ENCODE peak calls at places on chromosomes 16 and 17, in four cellular contexts. H is substantia nigra, T is adrenal gland, U is mesendoderm. A is an unnamed sample.

GRCh38 chr17:42345396-42346078 is 42.7 kb downstream of the STAT3 start:
- DNase-seq in T (peak), H (no peak), U (no peak), A (no peak)

GRCh38 chr17:36728030-36728991 is 126.9 kb downstream of the MRM1 start:
- DNase-seq in H (no peak), T (no peak), U (peak), A (no peak)

GRCh38 chr16:13883881-13884280 is 36.1 kb upstream of the ERCC4 start:
- DNase-seq in T (no peak), H (no peak), U (no peak), A (no peak)

GRCh38 chr17:41539979-41540701 is 12.0 kb upstream of the KRT19 start:
- DNase-seq in H (no peak), U (no peak), T (no peak), A (no peak)

GRCh38 chr16:67653131-67654068 is 6.7 kb downstream of the ACD start:
- DNase-seq in H (no peak), U (no peak), T (no peak), A (peak)

GRCh38 chr16:52535076-52535475 is 11.9 kb downstream of the TOX3 start:
- DNase-seq in T (no peak), U (no peak), H (no peak), A (no peak)

GRCh38 chr16:83898463-83899271 is at the start of gene MLYCD:
- DNase-seq in T (peak), H (peak), U (peak), A (peak)

GRCh38 chr16:35737076-35737475 is 2277.7 kb downstream of the TP53TG3F start:
- DNase-seq in U (no peak), H (no peak), T (no peak), A (no peak)

GRCh38 chr17:17876959-17877547 is 40.3 kb upstream of the SREBF1 start:
- DNase-seq in H (no peak), T (peak), U (no peak), A (no peak)

GRCh38 chr17:2266045-2266864 is 37.3 kb downstream of the SMG6 start:
- DNase-seq in U (no peak), T (peak), H (no peak), A (no peak)

GRCh38 chr16:57801856-57802634 is at the start of gene KIFC3:
- DNase-seq in H (peak), T (peak), U (peak), A (peak)

GRCh38 chr17:79740413-79740812 is 9.7 kb downstream of the ENPP7 start:
- DNase-seq in H (no peak), T (no peak), U (peak), A (no peak)

GRCh38 chr17:31820691-31821435 is 38.2 kb downstream of the COPRS start:
- DNase-seq in T (no peak), H (no peak), U (no peak), A (no peak)

GRCh38 chr17:57071991-57072944 is 12.8 kb upstream of the AKAP1 start:
- DNase-seq in H (no peak), U (no peak), T (no peak), A (no peak)

GRCh38 chr17:37708008-37708615 is 36.7 kb downstream of the HNF1B start:
- DNase-seq in U (no peak), T (no peak), H (no peak), A (no peak)

GRCh38 chr17:1485311-1485747 is 7.2 kb downstream of the MYO1C start:
- DNase-seq in T (peak), H (no peak), U (peak), A (no peak)

GRCh38 chr16:3479654-3480216 is 15.6 kb downstream of the C16orf90 start:
- DNase-seq in U (no peak), H (no peak), T (no peak), A (no peak)

GRCh38 chr17:80605326-80606066 is 60.9 kb downstream of the RPTOR start:
- DNase-seq in T (peak), U (no peak), H (no peak), A (no peak)

GRCh38 chr16:66961065-66961744 is at the start of gene CES3:
- DNase-seq in H (no peak), T (peak), U (peak), A (peak)

GRCh38 chr17:50110591-50111349 is 15.6 kb downstream of the PDK2 start:
- DNase-seq in H (no peak), T (peak), U (no peak), A (no peak)

GRCh38 chr16:11001611-11002010 is 57.2 kb downstream of the CLEC16A start:
- DNase-seq in U (no peak), T (no peak), H (no peak), A (no peak)

GRCh38 chr17:42577532-42578281 is at the start of gene PSMC3IP:
- DNase-seq in T (peak), H (peak), U (peak), A (peak)

GRCh38 chr16:29312835-29313558 is 93.5 kb downstream of the NPIPB11 start:
- DNase-seq in U (no peak), T (no peak), H (no peak), A (no peak)

GRCh38 chr17:18224428-18225120 is 861 bp upstream of the LLGL1 start:
- DNase-seq in H (no peak), T (no peak), U (peak), A (no peak)

GRCh38 chr17:76568771-76569170 is 16.9 kb downstream of the ST6GALNAC2 start:
- DNase-seq in U (no peak), T (no peak), H (no peak), A (no peak)

GRCh38 chr17:76566613-76566943 is 19.1 kb downstream of the ST6GALNAC2 start:
- DNase-seq in T (no peak), H (no peak), U (peak), A (no peak)

GRCh38 chr17:76567634-76568432 is 17.8 kb downstream of the ST6GALNAC2 start:
- DNase-seq in U (peak), T (peak), H (no peak), A (no peak)

GRCh38 chr17:76566988-76567431 is 18.6 kb downstream of the ST6GALNAC2 start:
- DNase-seq in U (no peak), T (no peak), H (no peak), A (no peak)

DNA sequence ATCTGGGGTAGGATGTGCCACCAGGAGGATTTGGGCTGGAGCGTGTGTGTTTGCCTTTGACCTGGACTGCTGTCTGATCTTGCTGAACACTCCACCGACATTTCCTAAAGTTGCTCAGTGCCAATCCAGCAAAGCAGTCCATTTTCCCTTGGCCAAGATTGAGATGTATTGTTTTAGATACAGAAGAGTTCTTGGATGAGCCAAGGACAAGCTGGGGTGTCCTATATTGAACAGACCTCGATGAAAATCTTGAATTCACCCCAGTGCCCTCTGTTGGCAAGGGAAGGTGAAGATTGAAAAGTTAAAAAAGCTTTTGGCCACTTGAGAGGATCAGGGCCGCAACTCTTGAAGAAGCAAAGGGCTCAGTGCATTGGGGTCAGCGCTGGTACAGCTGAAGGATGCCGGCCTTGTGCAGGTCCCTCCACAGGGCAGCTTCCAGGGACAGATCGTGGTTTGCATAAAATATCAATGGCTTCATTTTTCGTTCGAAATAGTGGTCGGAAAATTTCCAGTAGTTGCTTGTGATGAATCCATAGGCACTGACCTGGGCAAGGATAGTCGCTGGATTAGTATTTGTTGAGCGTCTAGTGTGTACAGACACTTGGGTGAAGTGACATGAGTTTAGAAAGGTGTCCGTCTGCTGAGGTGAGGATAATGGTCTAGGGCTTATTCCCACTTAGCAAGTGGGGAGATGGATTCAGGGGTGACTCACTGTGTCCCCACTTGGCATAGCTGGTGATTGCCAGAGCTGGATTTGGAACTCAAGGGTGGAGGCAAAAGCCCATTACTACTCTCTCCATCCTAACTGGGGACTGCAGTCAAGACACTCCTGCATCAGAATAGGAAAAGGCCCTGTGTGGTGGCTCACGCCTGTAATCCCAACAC is 19.7 kb downstream of the ST6GALNAC2 start:
- DNase-seq in T (no peak), H (no peak), U (peak), A (no peak)
- H3K27ac ChIP-seq in T (no peak), H (no peak), U (no peak), A (no peak)

GRCh38 chr16:62977876-62978275 is 941.6 kb upstream of the CDH8 start:
- DNase-seq in H (no peak), T (no peak), U (no peak), A (no peak)
- H3K27ac ChIP-seq in H (no peak), T (no peak), U (no peak), A (no peak)

DNA sequence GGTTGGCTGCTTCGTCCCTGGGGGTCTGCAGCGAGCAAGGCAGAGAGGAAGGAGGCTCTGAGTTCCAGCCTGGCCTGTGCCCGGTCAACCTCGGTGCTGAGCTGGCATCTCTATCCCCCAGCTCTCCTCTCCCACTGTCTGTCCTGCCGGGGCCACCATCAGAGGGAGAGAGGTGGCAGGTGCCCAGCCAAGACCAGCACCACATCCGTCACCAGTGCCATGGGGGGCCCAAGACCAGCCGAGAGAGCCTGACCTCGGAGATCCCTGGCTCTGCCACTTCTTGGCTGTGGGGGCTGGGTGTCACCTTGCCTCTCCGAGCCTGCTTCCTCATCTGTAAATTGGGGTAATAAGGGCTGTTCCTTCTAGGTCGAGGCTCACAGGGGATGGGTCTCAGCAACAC is 560 bp upstream of the P2RX1 start:
- DNase-seq in H (no peak), U (no peak), T (no peak), A (no peak)
- H3K27ac ChIP-seq in H (no peak), U (no peak), T (no peak), A (no peak)

GRCh38 chr16:9723136-9723535 is 459.1 kb downstream of the GRIN2A start:
- DNase-seq in T (no peak), U (no peak), H (no peak), A (no peak)
- H3K27ac ChIP-seq in T (no peak), U (no peak), H (no peak), A (no peak)

GRCh38 chr16:8627456-8627855 is 6.0 kb downstream of the METTL22 start:
- DNase-seq in U (no peak), H (no peak), T (no peak), A (no peak)

GRCh38 chr16:8628981-8629725 is 7.7 kb downstream of the METTL22 start:
- DNase-seq in U (no peak), T (no peak), H (no peak), A (no peak)

GRCh38 chr16:8625491-8626087 is 4.1 kb downstream of the METTL22 start:
- DNase-seq in H (no peak), T (no peak), U (no peak), A (no peak)

GRCh38 chr16:8623634-8624033 is 2.1 kb downstream of the METTL22 start:
- DNase-seq in H (no peak), T (no peak), U (peak), A (no peak)

GRCh38 chr16:8626946-8627345 is 5.4 kb downstream of the METTL22 start:
- DNase-seq in H (no peak), T (peak), U (no peak), A (no peak)
- H3K27ac ChIP-seq in H (no peak), T (no peak), U (no peak), A (no peak)

DNA sequence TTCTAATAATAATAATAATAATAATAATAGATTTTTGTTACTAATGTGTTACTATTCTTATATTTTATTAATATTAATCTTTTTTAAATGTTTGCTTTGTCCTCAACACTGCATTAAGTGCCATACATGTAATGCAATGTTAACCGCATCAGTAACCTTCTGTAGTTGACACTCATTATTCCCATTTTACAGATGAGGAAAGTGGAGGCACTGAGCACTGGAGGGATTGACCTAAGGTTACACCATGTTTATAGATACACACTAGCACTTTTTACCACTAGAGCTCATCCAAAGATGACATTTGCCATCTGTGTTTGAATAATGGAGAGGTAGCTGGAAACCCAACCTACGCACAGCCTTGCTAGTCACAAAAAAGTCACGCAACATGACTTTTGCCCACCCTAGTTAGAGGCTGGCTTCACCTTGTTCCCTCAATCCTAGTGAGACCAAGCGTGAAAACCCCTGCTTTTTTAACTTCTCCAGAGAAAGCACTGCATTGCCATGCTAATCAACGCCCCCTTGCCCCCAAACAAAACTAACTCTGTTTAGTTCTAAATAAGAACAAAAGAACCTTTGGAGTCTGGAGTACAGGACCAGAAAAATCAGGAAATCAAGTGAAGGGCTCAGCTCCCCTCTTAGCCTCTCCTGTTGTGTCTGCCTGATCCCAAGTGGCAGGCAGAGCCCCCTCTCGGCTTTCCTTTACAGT is 2.3 kb downstream of the ARSG start:
- DNase-seq in U (no peak), H (peak), T (no peak), A (no peak)
- H3K27ac ChIP-seq in U (no peak), H (no peak), T (no peak), A (no peak)

DNA sequence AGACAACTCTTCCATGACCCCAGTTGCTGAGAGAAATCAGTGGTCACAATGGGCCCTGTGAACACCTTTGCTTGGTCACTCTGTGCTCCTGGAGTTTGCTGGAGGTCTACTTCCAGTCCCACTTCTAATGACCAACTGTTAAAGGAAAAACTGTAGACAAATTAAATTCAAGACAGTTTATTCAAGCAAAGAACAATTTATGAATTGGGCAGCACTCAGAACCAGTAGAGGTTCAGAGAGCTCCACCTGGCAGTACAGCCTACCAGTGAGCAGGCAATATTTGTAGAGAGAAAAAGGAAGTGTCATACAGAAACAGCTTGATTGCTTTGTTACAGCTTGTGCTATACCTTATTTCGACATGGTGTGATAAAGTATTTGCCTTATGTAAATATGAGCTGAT is 116.5 kb downstream of the HS3ST3B1 start:
- DNase-seq in U (no peak), H (no peak), T (no peak), A (no peak)
- H3K27ac ChIP-seq in U (no peak), H (no peak), T (no peak), A (no peak)